ENCODE peak calls at places on chromosomes 12 and 14, in ten cellular contexts. One of them, this sample, is unnamed.

GRCh38 chr14:104650057-104650980 is 39.1 kb upstream of the INF2 start:
- DNase-seq in uterus: peak; percentile 66
- DNase-seq in A673: peak; percentile 80
- DNase-seq in cardiac muscle cell: peak; percentile 77
- DNase-seq in lower leg skin: peak; percentile 37
- DNase-seq in GM23248: peak; percentile 63
- DNase-seq in osteoblast: peak; percentile 99
- DNase-seq in psoas muscle: peak; percentile 68
- DNase-seq in neural progenitor cell: peak; percentile 86
- DNase-seq in brain microvascular endothelial cell: peak; percentile 11
- DNase-seq in this sample: peak; percentile 59

GRCh38 chr12:132606927-132607326 is 3.5 kb downstream of the LRCOL1 start:
- DNase-seq in uterus: no peak
- DNase-seq in A673: no peak
- DNase-seq in cardiac muscle cell: no peak
- DNase-seq in lower leg skin: no peak
- DNase-seq in GM23248: no peak
- DNase-seq in osteoblast: no peak
- DNase-seq in psoas muscle: no peak
- DNase-seq in neural progenitor cell: no peak
- DNase-seq in brain microvascular endothelial cell: no peak
- DNase-seq in this sample: no peak

GRCh38 chr14:101474563-101475467 is 86.5 kb upstream of the DIO3 start:
- DNase-seq in uterus: peak; percentile 15
- DNase-seq in A673: no peak
- DNase-seq in cardiac muscle cell: no peak
- DNase-seq in lower leg skin: no peak
- DNase-seq in GM23248: no peak
- DNase-seq in osteoblast: no peak
- DNase-seq in psoas muscle: no peak
- DNase-seq in neural progenitor cell: no peak
- DNase-seq in brain microvascular endothelial cell: no peak
- DNase-seq in this sample: no peak

GRCh38 chr12:77625441-77625840 is 205.3 kb upstream of the NAV3 start:
- DNase-seq in uterus: no peak
- DNase-seq in A673: no peak
- DNase-seq in cardiac muscle cell: no peak
- DNase-seq in lower leg skin: no peak
- DNase-seq in GM23248: peak; percentile 97
- DNase-seq in osteoblast: peak; percentile 90
- DNase-seq in psoas muscle: no peak
- DNase-seq in neural progenitor cell: no peak
- DNase-seq in brain microvascular endothelial cell: peak; percentile 96
- DNase-seq in this sample: peak; percentile 67

GRCh38 chr12:50394469-50395029 is 1.9 kb downstream of the FAM186A start:
- DNase-seq in uterus: no peak
- DNase-seq in A673: peak; percentile 47
- DNase-seq in cardiac muscle cell: no peak
- DNase-seq in lower leg skin: no peak
- DNase-seq in GM23248: peak; percentile 41
- DNase-seq in osteoblast: no peak
- DNase-seq in psoas muscle: no peak
- DNase-seq in neural progenitor cell: no peak
- DNase-seq in brain microvascular endothelial cell: no peak
- DNase-seq in this sample: peak; percentile 49

GRCh38 chr14:22986508-22987054 is 4.2 kb upstream of the AJUBA start:
- DNase-seq in uterus: peak; percentile 85
- DNase-seq in A673: peak; percentile 87
- DNase-seq in cardiac muscle cell: peak; percentile 91
- DNase-seq in lower leg skin: peak; percentile 87
- DNase-seq in GM23248: peak; percentile 84
- DNase-seq in osteoblast: peak; percentile 84
- DNase-seq in psoas muscle: peak; percentile 85
- DNase-seq in neural progenitor cell: peak; percentile 91
- DNase-seq in brain microvascular endothelial cell: peak; percentile 80
- DNase-seq in this sample: peak; percentile 94

GRCh38 chr12:88052686-88053085 is 23.5 kb upstream of the C12orf50 start:
- DNase-seq in uterus: no peak
- DNase-seq in A673: peak; percentile 60
- DNase-seq in cardiac muscle cell: peak; percentile 20
- DNase-seq in lower leg skin: no peak
- DNase-seq in GM23248: peak; percentile 60
- DNase-seq in osteoblast: no peak
- DNase-seq in psoas muscle: no peak
- DNase-seq in neural progenitor cell: peak; percentile 53
- DNase-seq in brain microvascular endothelial cell: peak; percentile 51
- DNase-seq in this sample: peak; percentile 67

GRCh38 chr12:59927041-59927440 is 331.2 kb downstream of the SLC16A7 start:
- DNase-seq in uterus: no peak
- DNase-seq in A673: no peak
- DNase-seq in cardiac muscle cell: no peak
- DNase-seq in lower leg skin: no peak
- DNase-seq in GM23248: peak; percentile 62
- DNase-seq in osteoblast: no peak
- DNase-seq in psoas muscle: no peak
- DNase-seq in neural progenitor cell: no peak
- DNase-seq in brain microvascular endothelial cell: no peak
- DNase-seq in this sample: peak; percentile 60

GRCh38 chr14:19729763-19730162 is 13.6 kb upstream of the OR4Q3 start:
- DNase-seq in uterus: no peak
- DNase-seq in A673: no peak
- DNase-seq in cardiac muscle cell: no peak
- DNase-seq in lower leg skin: no peak
- DNase-seq in GM23248: no peak
- DNase-seq in osteoblast: no peak
- DNase-seq in psoas muscle: no peak
- DNase-seq in neural progenitor cell: no peak
- DNase-seq in brain microvascular endothelial cell: no peak
- DNase-seq in this sample: no peak

GRCh38 chr12:5521456-5522325 is 89.8 kb downstream of the NTF3 start:
- DNase-seq in uterus: no peak
- DNase-seq in A673: no peak
- DNase-seq in cardiac muscle cell: no peak
- DNase-seq in lower leg skin: no peak
- DNase-seq in GM23248: no peak
- DNase-seq in osteoblast: no peak
- DNase-seq in psoas muscle: no peak
- DNase-seq in neural progenitor cell: no peak
- DNase-seq in brain microvascular endothelial cell: no peak
- DNase-seq in this sample: no peak

GRCh38 chr14:76861574-76862255 is 35.5 kb downstream of the LRRC74A start:
- DNase-seq in uterus: no peak
- DNase-seq in A673: no peak
- DNase-seq in cardiac muscle cell: no peak
- DNase-seq in lower leg skin: no peak
- DNase-seq in GM23248: no peak
- DNase-seq in osteoblast: no peak
- DNase-seq in psoas muscle: no peak
- DNase-seq in neural progenitor cell: no peak
- DNase-seq in brain microvascular endothelial cell: no peak
- DNase-seq in this sample: no peak

GRCh38 chr12:46224401-46224800 is 44.4 kb downstream of the SLC38A1 start:
- DNase-seq in uterus: peak; percentile 71
- DNase-seq in A673: no peak
- DNase-seq in cardiac muscle cell: no peak
- DNase-seq in lower leg skin: peak; percentile 75
- DNase-seq in GM23248: peak; percentile 94
- DNase-seq in osteoblast: no peak
- DNase-seq in psoas muscle: peak; percentile 47
- DNase-seq in neural progenitor cell: no peak
- DNase-seq in brain microvascular endothelial cell: no peak
- DNase-seq in this sample: no peak

GRCh38 chr12:131249291-131250027 is 295.8 kb downstream of the ADGRD1 start:
- DNase-seq in uterus: no peak
- DNase-seq in A673: no peak
- DNase-seq in cardiac muscle cell: no peak
- DNase-seq in lower leg skin: peak; percentile 79
- DNase-seq in GM23248: no peak
- DNase-seq in osteoblast: no peak
- DNase-seq in psoas muscle: peak; percentile 46
- DNase-seq in neural progenitor cell: no peak
- DNase-seq in brain microvascular endothelial cell: no peak
- DNase-seq in this sample: no peak

GRCh38 chr14:65103150-65103760 is 938 bp upstream of the MAX start:
- DNase-seq in uterus: no peak
- DNase-seq in A673: peak; percentile 67
- DNase-seq in cardiac muscle cell: no peak
- DNase-seq in lower leg skin: no peak
- DNase-seq in GM23248: peak; percentile 47
- DNase-seq in osteoblast: no peak
- DNase-seq in psoas muscle: no peak
- DNase-seq in neural progenitor cell: peak; percentile 47
- DNase-seq in brain microvascular endothelial cell: peak; percentile 12
- DNase-seq in this sample: peak; percentile 29

GRCh38 chr12:51307655-51308593 is 16.1 kb downstream of the BIN2 start:
- DNase-seq in uterus: no peak
- DNase-seq in A673: no peak
- DNase-seq in cardiac muscle cell: no peak
- DNase-seq in lower leg skin: no peak
- DNase-seq in GM23248: peak; percentile 94
- DNase-seq in osteoblast: peak; percentile 93
- DNase-seq in psoas muscle: no peak
- DNase-seq in neural progenitor cell: no peak
- DNase-seq in brain microvascular endothelial cell: peak; percentile 77
- DNase-seq in this sample: peak; percentile 94

GRCh38 chr12:53624956-53625355 is 1.2 kb downstream of the ATF7 start:
- DNase-seq in uterus: no peak
- DNase-seq in A673: no peak
- DNase-seq in cardiac muscle cell: no peak
- DNase-seq in lower leg skin: no peak
- DNase-seq in GM23248: peak; percentile 44
- DNase-seq in osteoblast: no peak
- DNase-seq in psoas muscle: no peak
- DNase-seq in neural progenitor cell: no peak
- DNase-seq in brain microvascular endothelial cell: no peak
- DNase-seq in this sample: no peak
- H3K4me3 ChIP-seq in uterus: peak overlapping the region; percentile 70
- H3K4me3 ChIP-seq in A673: peak overlapping the region; percentile 55
- H3K4me3 ChIP-seq in cardiac muscle cell: peak overlapping the region; percentile 53
- H3K4me3 ChIP-seq in lower leg skin: peak overlapping the region; percentile 56
- H3K4me3 ChIP-seq in GM23248: peak overlapping the region; percentile 94
- H3K4me3 ChIP-seq in osteoblast: peak overlapping the region; percentile 87
- H3K4me3 ChIP-seq in psoas muscle: peak overlapping the region; percentile 77
- H3K4me3 ChIP-seq in neural progenitor cell: peak overlapping the region; percentile 91
- H3K4me3 ChIP-seq in brain microvascular endothelial cell: peak overlapping the region; percentile 83
- H3K4me3 ChIP-seq in this sample: peak overlapping the region; percentile 72

GRCh38 chr12:17992002-17992656 is 97.9 kb downstream of the RERGL start:
- DNase-seq in uterus: no peak
- DNase-seq in A673: peak; percentile 77
- DNase-seq in cardiac muscle cell: peak; percentile 55
- DNase-seq in lower leg skin: no peak
- DNase-seq in GM23248: peak; percentile 59
- DNase-seq in osteoblast: no peak
- DNase-seq in psoas muscle: no peak
- DNase-seq in neural progenitor cell: peak; percentile 49
- DNase-seq in brain microvascular endothelial cell: peak; percentile 51
- DNase-seq in this sample: peak; percentile 53
- H3K4me3 ChIP-seq in uterus: no peak overlapping the region
- H3K4me3 ChIP-seq in A673: no peak overlapping the region
- H3K4me3 ChIP-seq in cardiac muscle cell: no peak overlapping the region
- H3K4me3 ChIP-seq in lower leg skin: no peak overlapping the region
- H3K4me3 ChIP-seq in GM23248: no peak overlapping the region
- H3K4me3 ChIP-seq in osteoblast: no peak overlapping the region
- H3K4me3 ChIP-seq in psoas muscle: no peak overlapping the region
- H3K4me3 ChIP-seq in neural progenitor cell: no peak overlapping the region
- H3K4me3 ChIP-seq in brain microvascular endothelial cell: no peak overlapping the region
- H3K4me3 ChIP-seq in this sample: no peak overlapping the region

GRCh38 chr14:57865450-57866198 is at the start of gene SLC35F4:
- DNase-seq in uterus: no peak
- DNase-seq in A673: peak; percentile 73
- DNase-seq in cardiac muscle cell: peak; percentile 88
- DNase-seq in lower leg skin: no peak
- DNase-seq in GM23248: peak; percentile 51
- DNase-seq in osteoblast: peak; percentile 86
- DNase-seq in psoas muscle: peak; percentile 13
- DNase-seq in neural progenitor cell: peak; percentile 92
- DNase-seq in brain microvascular endothelial cell: no peak
- DNase-seq in this sample: no peak
- H3K4me3 ChIP-seq in uterus: no peak within 1 kb of the TSS
- H3K4me3 ChIP-seq in A673: peak within 1 kb of the TSS; percentile 52
- H3K4me3 ChIP-seq in cardiac muscle cell: peak within 1 kb of the TSS; percentile 20
- H3K4me3 ChIP-seq in lower leg skin: no peak within 1 kb of the TSS
- H3K4me3 ChIP-seq in GM23248: peak within 1 kb of the TSS; percentile 41
- H3K4me3 ChIP-seq in osteoblast: no peak within 1 kb of the TSS
- H3K4me3 ChIP-seq in psoas muscle: peak within 1 kb of the TSS; percentile 42
- H3K4me3 ChIP-seq in neural progenitor cell: peak within 1 kb of the TSS; percentile 79
- H3K4me3 ChIP-seq in brain microvascular endothelial cell: no peak within 1 kb of the TSS
- H3K4me3 ChIP-seq in this sample: no peak within 1 kb of the TSS

GRCh38 chr12:62269464-62270228 is 9.4 kb downstream of the USP15 start:
- DNase-seq in uterus: no peak
- DNase-seq in A673: no peak
- DNase-seq in cardiac muscle cell: no peak
- DNase-seq in lower leg skin: no peak
- DNase-seq in GM23248: no peak
- DNase-seq in osteoblast: no peak
- DNase-seq in psoas muscle: no peak
- DNase-seq in neural progenitor cell: no peak
- DNase-seq in brain microvascular endothelial cell: no peak
- DNase-seq in this sample: no peak

GRCh38 chr12:62270872-62271271 is 10.7 kb downstream of the USP15 start:
- DNase-seq in uterus: no peak
- DNase-seq in A673: no peak
- DNase-seq in cardiac muscle cell: no peak
- DNase-seq in lower leg skin: no peak
- DNase-seq in GM23248: no peak
- DNase-seq in osteoblast: no peak
- DNase-seq in psoas muscle: no peak
- DNase-seq in neural progenitor cell: no peak
- DNase-seq in brain microvascular endothelial cell: no peak
- DNase-seq in this sample: no peak

GRCh38 chr12:62267490-62267889 is 7.3 kb downstream of the USP15 start:
- DNase-seq in uterus: no peak
- DNase-seq in A673: no peak
- DNase-seq in cardiac muscle cell: no peak
- DNase-seq in lower leg skin: no peak
- DNase-seq in GM23248: no peak
- DNase-seq in osteoblast: no peak
- DNase-seq in psoas muscle: no peak
- DNase-seq in neural progenitor cell: no peak
- DNase-seq in brain microvascular endothelial cell: no peak
- DNase-seq in this sample: no peak

GRCh38 chr12:62270384-62270783 is 10.2 kb downstream of the USP15 start:
- DNase-seq in uterus: no peak
- DNase-seq in A673: no peak
- DNase-seq in cardiac muscle cell: no peak
- DNase-seq in lower leg skin: no peak
- DNase-seq in GM23248: no peak
- DNase-seq in osteoblast: no peak
- DNase-seq in psoas muscle: no peak
- DNase-seq in neural progenitor cell: no peak
- DNase-seq in brain microvascular endothelial cell: no peak
- DNase-seq in this sample: no peak

DNA sequence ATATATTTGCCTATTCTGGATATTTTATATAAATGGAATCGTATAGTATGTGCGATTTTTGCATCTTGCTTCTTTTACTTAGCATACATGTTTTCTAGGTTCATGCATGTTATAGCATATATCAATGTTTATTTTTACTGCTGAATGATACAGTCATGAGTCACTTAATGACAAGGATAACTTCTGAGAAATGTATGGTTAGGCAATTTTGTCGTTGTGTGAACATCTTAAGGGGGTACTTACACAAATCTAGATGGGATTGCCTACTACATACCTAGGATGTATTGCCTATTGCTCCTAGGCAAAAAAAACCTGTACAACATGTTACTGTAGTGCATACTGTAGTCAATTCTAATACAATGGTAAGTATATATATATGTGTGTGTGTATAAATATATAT is 8.8 kb downstream of the USP15 start:
- DNase-seq in uterus: no peak
- DNase-seq in A673: no peak
- DNase-seq in cardiac muscle cell: no peak
- DNase-seq in lower leg skin: no peak
- DNase-seq in GM23248: peak; percentile 68
- DNase-seq in osteoblast: no peak
- DNase-seq in psoas muscle: no peak
- DNase-seq in neural progenitor cell: no peak
- DNase-seq in brain microvascular endothelial cell: no peak
- DNase-seq in this sample: peak; percentile 67
- H3K4me3 ChIP-seq in uterus: no peak overlapping the region
- H3K4me3 ChIP-seq in A673: no peak overlapping the region
- H3K4me3 ChIP-seq in cardiac muscle cell: no peak overlapping the region
- H3K4me3 ChIP-seq in lower leg skin: no peak overlapping the region
- H3K4me3 ChIP-seq in GM23248: no peak overlapping the region
- H3K4me3 ChIP-seq in osteoblast: no peak overlapping the region
- H3K4me3 ChIP-seq in psoas muscle: no peak overlapping the region
- H3K4me3 ChIP-seq in neural progenitor cell: no peak overlapping the region
- H3K4me3 ChIP-seq in brain microvascular endothelial cell: no peak overlapping the region
- H3K4me3 ChIP-seq in this sample: no peak overlapping the region

This sample was measured in PC-3.